ENCODE peak calls at places on chromosomes 1 and 21, in five cellular contexts. U is stomach; T is heart left ventricle; P is A549; A is CD8-positive, alpha-beta memory T cell. E is an unnamed sample. For H3K9me3, the result is how much of the 10 kb centered on the place peaks cover.

GRCh38 chr1:224502459-224503160 is 68.0 kb upstream of the WDR26 start:
- DNase-seq in U (peak), T (no peak), P (no peak), A (no peak), E (no peak)

GRCh38 chr1:78718566-78718965 is 68.9 kb downstream of the IFI44 start:
- DNase-seq in U (no peak), T (no peak), P (no peak), A (no peak), E (no peak)

GRCh38 chr1:54547601-54548388 is at the start of gene ACOT11:
- DNase-seq in U (peak), T (peak), P (no peak), A (no peak), E (no peak)

GRCh38 chr1:183106746-183107145 is 79.3 kb upstream of the LAMC2 start:
- DNase-seq in U (no peak), T (no peak), P (no peak), A (no peak), E (no peak)

GRCh38 chr1:19563336-19564097 is 78.2 kb upstream of the CAPZB start:
- DNase-seq in U (peak), T (peak), P (no peak), A (no peak), E (no peak)

GRCh38 chr1:34858901-34859441 is 578 bp downstream of the SMIM12 start:
- DNase-seq in U (no peak), T (no peak), P (no peak), A (peak), E (peak)

GRCh38 chr1:170562644-170563338 is 30.8 kb downstream of the GORAB start:
- DNase-seq in U (no peak), T (peak), P (peak), A (no peak), E (no peak)

GRCh38 chr1:240242601-240243144 is 151.0 kb downstream of the FMN2 start:
- DNase-seq in U (no peak), T (no peak), P (peak), A (no peak), E (no peak)

GRCh38 chr1:6080469-6080868 is 34.8 kb downstream of the KCNAB2 start:
- DNase-seq in U (no peak), T (no peak), P (peak), A (no peak), E (no peak)

GRCh38 chr1:19483261-19483660 is 2.1 kb downstream of the CAPZB start:
- DNase-seq in U (no peak), T (no peak), P (no peak), A (no peak), E (peak)

GRCh38 chr1:185159966-185160365 is 3.0 kb downstream of the SWT1 start:
- DNase-seq in U (no peak), T (no peak), P (no peak), A (no peak), E (no peak)

GRCh38 chr1:22708777-22709176 is 1.9 kb upstream of the EPHB2 start:
- DNase-seq in U (no peak), T (no peak), P (no peak), A (no peak), E (no peak)

GRCh38 chr1:42979888-42980800 is 21.5 kb upstream of the SLC2A1 start:
- DNase-seq in U (no peak), T (no peak), P (no peak), A (no peak), E (no peak)

GRCh38 chr1:1471389-1472045 is at the start of gene ATAD3B:
- DNase-seq in U (peak), T (peak), P (no peak), A (peak), E (peak)
- H3K9me3 ChIP-seq in U (under half), T (under half), P (under half), A (under half), E (under half)

GRCh38 chr1:152386940-152387339 is 27.1 kb downstream of the CRNN start:
- DNase-seq in U (no peak), T (no peak), P (no peak), A (no peak), E (no peak)

GRCh38 chr1:152388889-152389288 is 25.2 kb downstream of the CRNN start:
- DNase-seq in U (no peak), T (no peak), P (no peak), A (no peak), E (no peak)

GRCh38 chr1:152397474-152397873 is 16.6 kb downstream of the CRNN start:
- DNase-seq in U (no peak), T (no peak), P (peak), A (no peak), E (no peak)

GRCh38 chr1:152394151-152394550 is 19.9 kb downstream of the CRNN start:
- DNase-seq in U (no peak), T (no peak), P (no peak), A (no peak), E (no peak)

DNA sequence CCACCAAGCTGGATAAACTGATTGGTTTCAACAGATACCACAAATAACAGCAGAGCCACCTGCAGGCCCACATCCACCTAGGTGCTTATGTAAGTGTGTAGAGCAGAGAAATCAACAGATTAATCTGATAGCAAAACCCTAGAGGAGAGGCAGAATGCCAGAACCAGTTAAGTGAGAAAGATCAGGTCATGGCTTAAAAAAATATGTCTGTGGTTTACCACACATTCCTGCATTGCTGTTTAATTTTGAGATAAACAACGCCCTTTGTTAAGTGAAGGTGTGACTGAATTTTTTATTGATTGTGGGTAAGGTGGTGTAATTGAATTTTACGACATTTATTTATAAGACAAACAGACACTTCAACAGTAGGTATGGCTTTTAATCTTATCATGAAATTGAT is 21.2 kb downstream of the CRNN start:
- DNase-seq in U (no peak), T (no peak), P (no peak), A (no peak), E (no peak)
- H3K9me3 ChIP-seq in U (under half), T (under half), P (under half), A (under half), E (under half)

DNA sequence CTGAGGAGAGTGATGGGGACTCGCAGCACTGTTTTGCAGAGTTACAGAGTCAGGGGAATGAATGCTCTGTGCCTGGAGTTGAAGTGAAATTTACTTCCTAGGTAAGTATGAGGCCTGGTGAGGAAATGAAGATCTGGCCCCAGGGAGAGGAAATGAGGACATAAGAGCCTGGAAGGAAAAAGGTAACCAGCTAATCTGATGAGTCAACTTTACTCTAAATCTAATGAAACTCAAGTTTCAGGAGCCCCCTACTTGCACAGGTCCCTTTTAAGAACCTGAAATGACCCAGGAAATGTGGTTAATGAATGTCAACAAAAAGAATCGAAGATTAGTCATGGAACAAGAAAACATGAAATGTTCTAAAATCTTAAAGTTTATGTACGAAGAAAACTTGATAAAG is 599.0 kb downstream of the AGBL4 start:
- DNase-seq in U (no peak), T (no peak), P (peak), A (no peak), E (no peak)
- H3K9me3 ChIP-seq in U (under half), T (under half), P (under half), A (under half), E (under half)

GRCh38 chr1:238672262-238672661 is 714.1 kb upstream of the CHRM3 start:
- DNase-seq in U (peak), T (no peak), P (no peak), A (no peak), E (no peak)
- H3K9me3 ChIP-seq in U (under half), T (under half), P (under half), A (under half), E (under half)

GRCh38 chr1:58764294-58764978 is 19.4 kb downstream of the JUN start:
- DNase-seq in U (no peak), T (no peak), P (no peak), A (no peak), E (no peak)
- H3K9me3 ChIP-seq in U (under half), T (under half), P (under half), A (under half), E (under half)

GRCh38 chr1:247060771-247061170 is 17.8 kb downstream of the ZNF670 start:
- DNase-seq in U (no peak), T (no peak), P (no peak), A (no peak), E (no peak)
- H3K9me3 ChIP-seq in U (under half), T (under half), P (under half), A (under half), E (under half)

GRCh38 chr1:246978785-246979184 is 29.1 kb downstream of the ZNF695 start:
- DNase-seq in U (no peak), T (no peak), P (no peak), A (no peak), E (no peak)
- H3K9me3 ChIP-seq in U (under half), T (under half), P (half or more), A (under half), E (under half)

GRCh38 chr21:25506887-25507286 is 100.4 kb downstream of the MRPL39 start:
- DNase-seq in U (no peak), T (no peak), P (peak), A (no peak), E (no peak)
- H3K9me3 ChIP-seq in U (under half), T (under half), P (under half), A (under half), E (under half)

E was measured in T-helper 17 cell.